ENCODE peak calls at places on chromosome 4, in nine cellular contexts. H, U, J, Z, L, R, V, Y and W are unnamed samples.

GRCh38 chr4:16669036-16669435 is 229.4 kb downstream of the LDB2 start:
- DNase-seq in Z (no peak), H (no peak), Y (no peak), L (peak), U (peak), R (no peak), J (no peak), V (no peak), W (no peak)

GRCh38 chr4:15232725-15233597 is 194.9 kb upstream of the C1QTNF7 start:
- DNase-seq in Z (peak), U (peak), V (no peak), Y (peak), J (no peak), H (peak), L (peak), R (peak), W (peak)

GRCh38 chr4:44984083-44984482 is 257.7 kb upstream of the GNPDA2 start:
- DNase-seq in H (no peak), U (no peak), V (no peak), J (no peak), Z (no peak), R (no peak), L (no peak), Y (no peak), W (peak)

GRCh38 chr4:147118523-147118922 is 172.9 kb upstream of the TTC29 start:
- DNase-seq in V (no peak), Z (no peak), H (no peak), R (peak), U (peak), J (no peak), Y (no peak), L (peak), W (no peak)

GRCh38 chr4:4415107-4415805 is 28.4 kb downstream of the NSG1 start:
- DNase-seq in Z (no peak), L (no peak), V (no peak), U (no peak), R (no peak), H (no peak), Y (no peak), J (no peak), W (no peak)

GRCh38 chr4:151454513-151454912 is 45.5 kb downstream of the FHIP1A start:
- DNase-seq in Z (no peak), L (no peak), J (no peak), H (no peak), U (no peak), Y (no peak), V (no peak), R (no peak), W (no peak)

GRCh38 chr4:62457356-62457755 is 1257.2 kb downstream of the ADGRL3 start:
- DNase-seq in V (no peak), H (peak), Z (peak), J (no peak), U (no peak), L (no peak), Y (no peak), R (no peak), W (peak)

GRCh38 chr4:174702974-174703478 is 126.0 kb downstream of the GLRA3 start:
- DNase-seq in J (no peak), H (peak), U (no peak), L (no peak), R (peak), Y (no peak), V (no peak), Z (no peak), W (no peak)

GRCh38 chr4:55125763-55126541 is 557 bp upstream of the KDR start:
- DNase-seq in Y (no peak), R (peak), Z (no peak), V (no peak), L (peak), J (no peak), H (peak), U (no peak), W (no peak)

GRCh38 chr4:139951051-139951450 is 202.9 kb downstream of the MAML3 start:
- DNase-seq in U (no peak), J (no peak), L (no peak), V (no peak), Z (no peak), R (peak), H (peak), Y (peak), W (no peak)